ENCODE peak calls at places on chromosomes 3 and 15, in eight cellular contexts. One of them, this sample, is unnamed.
A peak's percentile ranks its signal among the peaks of the same experiment; 100 is the strongest.

GRCh38 chr3:28328188-28329151 is 20.1 kb upstream of the ZCWPW2 start:
- DNase-seq in A549: peak; percentile 16
- DNase-seq in SK-N-SH: no peak
- DNase-seq in HCT116: no peak
- DNase-seq in GM12878: no peak
- DNase-seq in GM23338: peak; percentile 49
- DNase-seq in K562: no peak
- DNase-seq in HL-60: no peak
- DNase-seq in this sample: no peak

GRCh38 chr3:129001101-129001816 is at the start of gene EFCC1:
- DNase-seq in A549: no peak
- DNase-seq in HCT116: no peak
- DNase-seq in SK-N-SH: peak; percentile 71
- DNase-seq in HL-60: no peak
- DNase-seq in GM12878: no peak
- DNase-seq in K562: no peak
- DNase-seq in GM23338: peak; percentile 83
- DNase-seq in this sample: no peak

GRCh38 chr3:149507491-149508324 is 33.2 kb downstream of the TM4SF4 start:
- DNase-seq in HCT116: no peak
- DNase-seq in GM12878: peak; percentile 17
- DNase-seq in A549: no peak
- DNase-seq in K562: no peak
- DNase-seq in GM23338: peak; percentile 26
- DNase-seq in HL-60: peak; percentile 77
- DNase-seq in SK-N-SH: no peak
- DNase-seq in this sample: no peak

GRCh38 chr3:36175916-36176461 is 204.3 kb upstream of the STAC start:
- DNase-seq in HCT116: no peak
- DNase-seq in K562: no peak
- DNase-seq in SK-N-SH: no peak
- DNase-seq in A549: no peak
- DNase-seq in GM12878: no peak
- DNase-seq in GM23338: no peak
- DNase-seq in HL-60: no peak
- DNase-seq in this sample: no peak

GRCh38 chr3:86988235-86988634 is 2.7 kb downstream of the VGLL3 start:
- DNase-seq in HCT116: no peak
- DNase-seq in SK-N-SH: no peak
- DNase-seq in GM12878: no peak
- DNase-seq in A549: peak; percentile 48
- DNase-seq in K562: no peak
- DNase-seq in GM23338: no peak
- DNase-seq in HL-60: no peak
- DNase-seq in this sample: no peak

GRCh38 chr3:12049675-12050074 is 45.5 kb downstream of the SYN2 start:
- DNase-seq in SK-N-SH: no peak
- DNase-seq in HCT116: no peak
- DNase-seq in GM12878: no peak
- DNase-seq in HL-60: no peak
- DNase-seq in A549: no peak
- DNase-seq in GM23338: peak; percentile 49
- DNase-seq in K562: no peak
- DNase-seq in this sample: no peak

GRCh38 chr3:190012314-190012782 is 108.3 kb downstream of the P3H2 start:
- DNase-seq in HL-60: no peak
- DNase-seq in K562: no peak
- DNase-seq in GM23338: peak; percentile 77
- DNase-seq in HCT116: peak; percentile 49
- DNase-seq in A549: peak; percentile 73
- DNase-seq in SK-N-SH: no peak
- DNase-seq in GM12878: no peak
- DNase-seq in this sample: peak; percentile 83

GRCh38 chr3:80733522-80734176 is 965.9 kb upstream of the ROBO1 start:
- DNase-seq in GM23338: no peak
- DNase-seq in A549: peak; percentile 26
- DNase-seq in GM12878: no peak
- DNase-seq in K562: peak; percentile 33
- DNase-seq in HCT116: no peak
- DNase-seq in HL-60: peak; percentile 37
- DNase-seq in SK-N-SH: no peak
- DNase-seq in this sample: no peak

GRCh38 chr3:134802428-134803050 is 7.5 kb downstream of the EPHB1 start:
- DNase-seq in GM23338: no peak
- DNase-seq in HCT116: no peak
- DNase-seq in GM12878: no peak
- DNase-seq in A549: no peak
- DNase-seq in HL-60: no peak
- DNase-seq in K562: no peak
- DNase-seq in SK-N-SH: no peak
- DNase-seq in this sample: no peak

GRCh38 chr3:23404241-23404640 is 201.1 kb downstream of the UBE2E2 start:
- DNase-seq in HCT116: no peak
- DNase-seq in A549: no peak
- DNase-seq in K562: no peak
- DNase-seq in HL-60: no peak
- DNase-seq in GM12878: no peak
- DNase-seq in SK-N-SH: no peak
- DNase-seq in GM23338: no peak
- DNase-seq in this sample: no peak

GRCh38 chr3:140972833-140973232 is 31.2 kb downstream of the SLC25A36 start:
- DNase-seq in HCT116: no peak
- DNase-seq in K562: no peak
- DNase-seq in SK-N-SH: no peak
- DNase-seq in GM23338: peak; percentile 38
- DNase-seq in HL-60: no peak
- DNase-seq in A549: peak; percentile 19
- DNase-seq in GM12878: no peak
- DNase-seq in this sample: no peak

GRCh38 chr3:40258555-40258954 is 51.0 kb upstream of the EIF1B start:
- DNase-seq in GM12878: no peak
- DNase-seq in HL-60: peak; percentile 14
- DNase-seq in A549: peak; percentile 13
- DNase-seq in HCT116: peak; percentile 10
- DNase-seq in SK-N-SH: no peak
- DNase-seq in GM23338: peak; percentile 33
- DNase-seq in K562: no peak
- DNase-seq in this sample: no peak

GRCh38 chr15:31332020-31332680 is 5.5 kb downstream of the KLF13 start:
- DNase-seq in HCT116: no peak
- DNase-seq in K562: no peak
- DNase-seq in A549: no peak
- DNase-seq in GM12878: no peak
- DNase-seq in SK-N-SH: peak; percentile 71
- DNase-seq in HL-60: no peak
- DNase-seq in GM23338: no peak
- DNase-seq in this sample: no peak

GRCh38 chr3:136617123-136617700 is 135.0 kb downstream of the STAG1 start:
- DNase-seq in HL-60: no peak
- DNase-seq in GM12878: no peak
- DNase-seq in GM23338: no peak
- DNase-seq in K562: peak; percentile 35
- DNase-seq in SK-N-SH: no peak
- DNase-seq in HCT116: no peak
- DNase-seq in A549: peak; percentile 14
- DNase-seq in this sample: no peak

GRCh38 chr3:9161811-9162210 is 87.6 kb downstream of the SRGAP3 start:
- DNase-seq in A549: no peak
- DNase-seq in K562: no peak
- DNase-seq in SK-N-SH: no peak
- DNase-seq in GM12878: no peak
- DNase-seq in HCT116: no peak
- DNase-seq in GM23338: no peak
- DNase-seq in HL-60: no peak
- DNase-seq in this sample: no peak

GRCh38 chr15:87762110-87762509 is 494.4 kb downstream of the NTRK3 start:
- DNase-seq in GM12878: no peak
- DNase-seq in A549: no peak
- DNase-seq in HL-60: peak; percentile 92
- DNase-seq in K562: peak; percentile 22
- DNase-seq in SK-N-SH: no peak
- DNase-seq in GM23338: no peak
- DNase-seq in HCT116: no peak
- DNase-seq in this sample: no peak

GRCh38 chr3:157239082-157239704 is 79.2 kb upstream of the CCNL1 start:
- DNase-seq in GM23338: peak; percentile 87
- DNase-seq in HCT116: peak; percentile 46
- DNase-seq in SK-N-SH: peak; percentile 52
- DNase-seq in HL-60: peak; percentile 77
- DNase-seq in K562: peak; percentile 68
- DNase-seq in A549: peak; percentile 60
- DNase-seq in GM12878: peak; percentile 8
- DNase-seq in this sample: peak; percentile 47

GRCh38 chr3:194154346-194154745 is 18.4 kb downstream of the HES1 start:
- DNase-seq in A549: no peak
- DNase-seq in HL-60: no peak
- DNase-seq in K562: no peak
- DNase-seq in HCT116: no peak
- DNase-seq in GM12878: no peak
- DNase-seq in GM23338: no peak
- DNase-seq in SK-N-SH: no peak
- DNase-seq in this sample: no peak

GRCh38 chr15:67571643-67572415 is 29.3 kb downstream of the MAP2K5 start:
- DNase-seq in GM12878: no peak
- DNase-seq in HL-60: no peak
- DNase-seq in K562: no peak
- DNase-seq in SK-N-SH: no peak
- DNase-seq in HCT116: no peak
- DNase-seq in A549: no peak
- DNase-seq in GM23338: no peak
- DNase-seq in this sample: no peak

GRCh38 chr15:67570875-67571642 is 28.6 kb downstream of the MAP2K5 start:
- DNase-seq in SK-N-SH: no peak
- DNase-seq in HL-60: no peak
- DNase-seq in GM23338: no peak
- DNase-seq in K562: no peak
- DNase-seq in HCT116: no peak
- DNase-seq in GM12878: no peak
- DNase-seq in A549: no peak
- DNase-seq in this sample: no peak

GRCh38 chr15:67573194-67573593 is 30.7 kb downstream of the MAP2K5 start:
- DNase-seq in K562: no peak
- DNase-seq in HL-60: peak; percentile 82
- DNase-seq in GM23338: no peak
- DNase-seq in A549: no peak
- DNase-seq in GM12878: no peak
- DNase-seq in HCT116: no peak
- DNase-seq in SK-N-SH: no peak
- DNase-seq in this sample: no peak

GRCh38 chr15:67564590-67565345 is 22.3 kb downstream of the MAP2K5 start:
- DNase-seq in K562: no peak
- DNase-seq in A549: no peak
- DNase-seq in GM12878: peak; percentile 80
- DNase-seq in HCT116: no peak
- DNase-seq in GM23338: no peak
- DNase-seq in SK-N-SH: no peak
- DNase-seq in HL-60: peak; percentile 44
- DNase-seq in this sample: no peak

GRCh38 chr15:67569668-67570067 is 27.2 kb downstream of the MAP2K5 start:
- DNase-seq in HL-60: no peak
- DNase-seq in HCT116: no peak
- DNase-seq in SK-N-SH: no peak
- DNase-seq in A549: no peak
- DNase-seq in GM23338: no peak
- DNase-seq in K562: no peak
- DNase-seq in GM12878: no peak
- DNase-seq in this sample: no peak
- H3K4me3 ChIP-seq in HL-60: no peak overlapping the region
- H3K4me3 ChIP-seq in HCT116: no peak overlapping the region
- H3K4me3 ChIP-seq in SK-N-SH: no peak overlapping the region
- H3K4me3 ChIP-seq in A549: no peak overlapping the region
- H3K4me3 ChIP-seq in GM23338: no peak overlapping the region
- H3K4me3 ChIP-seq in K562: no peak overlapping the region
- H3K4me3 ChIP-seq in GM12878: no peak overlapping the region
- H3K4me3 ChIP-seq in this sample: no peak overlapping the region

DNA sequence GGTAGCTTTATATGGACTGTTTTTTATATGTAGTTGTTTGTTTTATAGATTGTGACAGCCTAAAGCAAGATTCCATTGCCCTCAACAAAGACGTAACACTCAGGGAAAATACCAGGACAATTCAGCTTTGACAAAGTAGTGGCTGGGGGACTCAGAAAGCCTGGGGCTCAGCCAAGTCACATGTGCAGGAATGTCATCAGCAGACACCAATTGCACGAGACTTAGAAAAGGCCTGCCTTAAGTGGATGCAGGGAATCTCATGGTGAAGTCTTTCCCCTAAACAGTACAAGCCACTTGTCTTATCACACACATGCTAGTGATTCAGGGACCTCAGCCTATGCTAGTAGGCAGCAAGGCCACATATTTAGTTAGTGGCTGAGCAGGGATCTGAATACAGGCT is 381.8 kb upstream of the THBS1 start:
- DNase-seq in HL-60: no peak
- DNase-seq in GM12878: no peak
- DNase-seq in GM23338: no peak
- DNase-seq in SK-N-SH: peak; percentile 9
- DNase-seq in K562: no peak
- DNase-seq in A549: no peak
- DNase-seq in HCT116: no peak
- DNase-seq in this sample: no peak
- H3K27ac ChIP-seq in HL-60: no peak overlapping the region
- H3K27ac ChIP-seq in GM12878: no peak overlapping the region
- H3K27ac ChIP-seq in GM23338: no peak overlapping the region
- H3K27ac ChIP-seq in SK-N-SH: peak overlapping the region; percentile 50
- H3K27ac ChIP-seq in K562: no peak overlapping the region
- H3K27ac ChIP-seq in A549: peak overlapping the region; percentile 54
- H3K27ac ChIP-seq in HCT116: no peak overlapping the region
- H3K27ac ChIP-seq in this sample: no peak overlapping the region

DNA sequence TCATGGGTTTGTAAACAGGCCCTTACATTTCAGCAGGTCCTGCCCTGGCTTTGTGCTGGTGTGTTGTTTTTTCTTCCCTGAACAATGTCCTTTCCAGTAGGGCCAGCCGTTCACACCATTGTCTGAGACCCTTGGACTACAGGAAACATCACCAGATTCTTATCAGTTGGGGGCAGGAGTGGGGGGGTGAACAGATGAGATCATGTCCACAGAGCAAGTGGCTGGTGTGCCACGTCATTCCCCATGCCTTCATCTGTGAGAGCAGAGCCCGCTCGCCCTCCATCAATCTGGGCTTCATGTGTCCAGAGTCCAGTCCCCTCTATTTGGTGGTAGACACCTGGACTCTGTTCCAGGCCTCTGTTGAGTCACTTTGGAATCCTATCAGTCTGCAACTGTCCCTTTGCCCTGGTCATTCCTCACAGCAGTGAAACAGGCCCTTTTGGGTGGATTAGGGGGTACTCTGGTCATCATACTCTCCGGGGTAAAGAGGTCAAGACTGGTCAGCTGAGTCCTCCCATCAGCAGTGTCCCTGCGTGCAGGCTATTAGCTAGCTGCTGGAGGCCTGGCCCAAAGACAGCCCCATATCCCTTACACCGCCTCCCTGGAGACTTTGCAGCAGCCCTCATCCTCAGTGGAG is 15.0 kb downstream of the SEMA3G start:
- DNase-seq in GM12878: no peak
- DNase-seq in A549: no peak
- DNase-seq in GM23338: no peak
- DNase-seq in HL-60: no peak
- DNase-seq in K562: no peak
- DNase-seq in SK-N-SH: peak; percentile 23
- DNase-seq in HCT116: no peak
- DNase-seq in this sample: no peak
- TF ChIP-seq REST in GM12878: no peak
- TF ChIP-seq REST in A549: no peak
- TF ChIP-seq REST in GM23338: no peak
- TF ChIP-seq REST in HL-60: no peak
- TF ChIP-seq REST in K562: no peak
- TF ChIP-seq REST in SK-N-SH: no peak
- TF ChIP-seq REST in HCT116: no peak
- TF ChIP-seq REST in this sample: no peak

GRCh38 chr15:74809242-74809641 is 3.4 kb upstream of the LMAN1L start:
- DNase-seq in HL-60: no peak
- DNase-seq in A549: no peak
- DNase-seq in GM12878: no peak
- DNase-seq in K562: no peak
- DNase-seq in HCT116: no peak
- DNase-seq in GM23338: no peak
- DNase-seq in SK-N-SH: no peak
- DNase-seq in this sample: no peak
- H3K4me3 ChIP-seq in HL-60: no peak overlapping the region
- H3K4me3 ChIP-seq in A549: no peak overlapping the region
- H3K4me3 ChIP-seq in GM12878: no peak overlapping the region
- H3K4me3 ChIP-seq in K562: no peak overlapping the region
- H3K4me3 ChIP-seq in HCT116: no peak overlapping the region
- H3K4me3 ChIP-seq in GM23338: no peak overlapping the region
- H3K4me3 ChIP-seq in SK-N-SH: no peak overlapping the region
- H3K4me3 ChIP-seq in this sample: no peak overlapping the region

This sample was measured in Panc1.